ENCODE peak calls at places on chromosomes 7 and 10, in five cellular contexts. J is HFF-Myc; Y is ovary; C is fibroblast of lung; U is activated CD8-positive, alpha-beta T cell treated with anti-CD3 and anti-CD28 coated beads for 36 hours. T is an unnamed sample.

GRCh38 chr7:100013328-100013676 is 2.1 kb upstream of the ZKSCAN1 start:
- DNase-seq in J (no peak), Y (peak), C (no peak), U (peak), T (no peak)

GRCh38 chr7:139745330-139746143 is 32.3 kb downstream of the HIPK2 start:
- DNase-seq in J (no peak), Y (no peak), C (no peak), U (no peak), T (no peak)

GRCh38 chr7:78099715-78100477 is 301.3 kb downstream of the PHTF2 start:
- DNase-seq in J (no peak), Y (no peak), C (peak), U (no peak), T (no peak)

GRCh38 chr10:89466599-89467035 is 52.2 kb downstream of the IFIT5 start:
- DNase-seq in J (no peak), Y (no peak), C (peak), U (no peak), T (no peak)

GRCh38 chr10:85542149-85542548 is 824.4 kb downstream of the GRID1 start:
- DNase-seq in J (no peak), Y (no peak), C (no peak), U (no peak), T (no peak)

GRCh38 chr10:104328916-104329710 is 9.2 kb downstream of the ITPRIP start:
- DNase-seq in J (no peak), Y (peak), C (peak), U (peak), T (peak)

GRCh38 chr10:49282879-49283321 is 16.1 kb upstream of the C10orf71 start:
- DNase-seq in J (no peak), Y (no peak), C (no peak), U (no peak), T (no peak)

GRCh38 chr7:101159696-101160674 is 5.4 kb downstream of the VGF start:
- DNase-seq in J (no peak), Y (no peak), C (peak), U (no peak), T (no peak)

GRCh38 chr10:125859128-125859817 is 21.8 kb downstream of the DHX32 start:
- DNase-seq in J (no peak), Y (no peak), C (no peak), U (no peak), T (no peak)

GRCh38 chr7:38463277-38464224 is 167.6 kb downstream of the AMPH start:
- DNase-seq in J (peak), Y (peak), C (peak), U (peak), T (peak)

GRCh38 chr7:46283852-46284251 is 362.8 kb upstream of the IGFBP3 start:
- DNase-seq in J (no peak), Y (no peak), C (no peak), U (no peak), T (no peak)

DNA sequence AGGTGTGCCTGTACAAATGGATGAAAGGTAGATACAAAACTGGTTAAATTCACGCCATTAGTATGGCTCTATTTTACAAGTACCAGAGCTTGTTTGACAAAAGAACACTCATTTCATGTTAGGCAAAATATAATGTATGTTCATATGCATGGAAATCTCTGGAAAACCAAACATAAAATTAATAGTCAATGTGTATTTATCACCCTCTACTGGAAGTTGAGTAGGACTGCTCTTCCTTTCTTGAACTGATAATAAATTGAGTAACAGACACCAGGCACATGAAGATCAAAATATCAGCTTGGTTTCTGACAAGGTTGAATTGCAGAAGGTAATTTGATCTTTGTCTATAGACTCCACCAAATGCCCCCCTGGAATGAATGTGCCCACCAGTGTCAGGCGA is 19.8 kb upstream of the AKR1B1 start:
- DNase-seq in J (no peak), Y (no peak), C (no peak), U (no peak), T (no peak)
- TF ChIP-seq CTCF in J (no peak), Y (no peak), C (peak), U (no peak), T (no peak)

GRCh38 chr7:47990592-47990991 is 11.2 kb upstream of the HUS1 start:
- DNase-seq in J (no peak), Y (no peak), C (no peak), U (no peak), T (no peak)

GRCh38 chr7:47991270-47991669 is 11.9 kb upstream of the HUS1 start:
- DNase-seq in J (no peak), Y (no peak), C (no peak), U (no peak), T (no peak)

GRCh38 chr7:47991741-47992311 is 12.4 kb upstream of the HUS1 start:
- DNase-seq in J (peak), Y (peak), C (peak), U (peak), T (peak)

GRCh38 chr7:47992446-47992845 is 13.0 kb upstream of the HUS1 start:
- DNase-seq in J (no peak), Y (no peak), C (no peak), U (no peak), T (no peak)

GRCh38 chr7:47988496-47989386 is 9.3 kb upstream of the HUS1 start:
- DNase-seq in J (no peak), Y (no peak), C (no peak), U (peak), T (no peak)
- TF ChIP-seq CTCF in J (peak), Y (no peak), C (peak), U (peak), T (no peak)

GRCh38 chr7:84190016-84190705 is 4.4 kb downstream of the SEMA3A start:
- DNase-seq in J (no peak), Y (no peak), C (peak), U (no peak), T (no peak)

GRCh38 chr7:84183741-84184140 is 10.8 kb downstream of the SEMA3A start:
- DNase-seq in J (no peak), Y (no peak), C (no peak), U (no peak), T (no peak)

GRCh38 chr7:84187813-84188212 is 6.8 kb downstream of the SEMA3A start:
- DNase-seq in J (no peak), Y (no peak), C (peak), U (no peak), T (no peak)

GRCh38 chr7:84188811-84189405 is 5.7 kb downstream of the SEMA3A start:
- DNase-seq in J (no peak), Y (no peak), C (no peak), U (no peak), T (no peak)

GRCh38 chr7:84187087-84187805 is 7.3 kb downstream of the SEMA3A start:
- DNase-seq in J (no peak), Y (no peak), C (peak), U (no peak), T (no peak)
- TF ChIP-seq CTCF in J (no peak), Y (no peak), C (no peak), U (no peak), T (no peak)

DNA sequence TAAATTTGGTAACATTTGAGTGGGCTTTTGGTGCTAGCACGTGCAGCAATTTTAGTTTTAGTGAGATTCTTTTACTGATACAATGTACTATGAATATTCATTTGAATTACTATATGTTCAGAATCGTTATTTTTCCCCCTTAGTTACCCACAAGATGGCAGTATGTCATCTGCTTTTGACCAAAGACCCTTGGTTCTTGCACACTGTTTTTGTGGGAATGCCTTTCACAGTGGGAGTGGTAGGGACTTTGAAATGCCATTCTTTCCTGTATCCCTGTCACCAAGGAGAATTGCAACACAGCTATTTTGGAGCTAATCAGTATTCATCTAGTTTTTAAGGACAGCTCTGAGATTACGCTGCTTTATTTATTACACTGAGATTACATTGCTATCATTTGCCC is 40.6 kb downstream of the SEC23IP start:
- DNase-seq in J (no peak), Y (no peak), C (peak), U (no peak), T (no peak)
- TF ChIP-seq CTCF in J (peak), Y (no peak), C (peak), U (peak), T (no peak)

GRCh38 chr7:5195157-5195556 is 5.1 kb downstream of the WIPI2 start:
- DNase-seq in J (no peak), Y (no peak), C (no peak), U (no peak), T (no peak)
- TF ChIP-seq CTCF in J (no peak), Y (no peak), C (no peak), U (no peak), T (no peak)

GRCh38 chr10:93552780-93553179 is 13.7 kb upstream of the FFAR4 start:
- DNase-seq in J (no peak), Y (no peak), C (no peak), U (no peak), T (no peak)
- TF ChIP-seq CTCF in J (no peak), Y (no peak), C (no peak), U (no peak), T (no peak)

GRCh38 chr7:69927461-69927860 is 329.2 kb downstream of the AUTS2 start:
- DNase-seq in J (no peak), Y (no peak), C (no peak), U (no peak), T (no peak)
- TF ChIP-seq CTCF in J (no peak), Y (no peak), C (no peak), U (no peak), T (no peak)

GRCh38 chr7:42097756-42098155 is 139.3 kb downstream of the GLI3 start:
- DNase-seq in J (peak), Y (no peak), C (peak), U (no peak), T (no peak)
- TF ChIP-seq CTCF in J (peak), Y (no peak), C (peak), U (no peak), T (no peak)

GRCh38 chr10:22856444-22857074 is 71.3 kb upstream of the ARMC3 start:
- DNase-seq in J (no peak), Y (no peak), C (no peak), U (no peak), T (no peak)

GRCh38 chr10:22851865-22852239 is 76.0 kb upstream of the ARMC3 start:
- DNase-seq in J (no peak), Y (no peak), C (peak), U (no peak), T (no peak)

GRCh38 chr10:22853906-22854447 is 73.9 kb upstream of the ARMC3 start:
- DNase-seq in J (no peak), Y (no peak), C (peak), U (no peak), T (no peak)

GRCh38 chr10:22852712-22853353 is 75.0 kb upstream of the ARMC3 start:
- DNase-seq in J (no peak), Y (no peak), C (no peak), U (no peak), T (no peak)

GRCh38 chr10:22854935-22855421 is 72.9 kb upstream of the ARMC3 start:
- DNase-seq in J (no peak), Y (no peak), C (peak), U (no peak), T (no peak)
- TF ChIP-seq CTCF in J (no peak), Y (no peak), C (peak), U (no peak), T (no peak)